ENCODE peak calls at places on chromosomes 3 and 15, in six cellular contexts. V is mucosa of descending colon, U is breast epithelium, P is tibial artery, L is astrocyte, T is cardiac muscle cell. Z is an unnamed sample.

GRCh38 chr3:111568906-111569305 is 26.2 kb downstream of the ZBED2 start:
- DNase-seq in V (no peak), U (no peak), P (no peak), L (peak; percentile 20), T (no peak), Z (no peak)

GRCh38 chr15:52204657-52205056 is 13.5 kb upstream of the GNB5 start:
- DNase-seq in V (no peak), U (no peak), P (no peak), L (no peak), T (no peak), Z (no peak)

GRCh38 chr3:160395297-160395696 is 3.7 kb downstream of the IFT80 start:
- DNase-seq in V (no peak), U (no peak), P (no peak), L (peak; percentile 87), T (no peak), Z (peak; percentile 41)

GRCh38 chr3:15399970-15400369 is 27.4 kb downstream of the METTL6 start:
- DNase-seq in V (no peak), U (no peak), P (no peak), L (no peak), T (no peak), Z (no peak)

GRCh38 chr15:83835384-83836010 is 181.6 kb downstream of the ADAMTSL3 start:
- DNase-seq in V (no peak), U (no peak), P (peak; percentile 39), L (no peak), T (no peak), Z (no peak)

GRCh38 chr3:147699175-147699838 is 290.1 kb downstream of the ZIC1 start:
- DNase-seq in V (no peak), U (no peak), P (no peak), L (peak; percentile 77), T (no peak), Z (peak; percentile 85)

GRCh38 chr15:43943511-43943910 is 116.7 kb downstream of the WDR76 start:
- DNase-seq in V (no peak), U (no peak), P (no peak), L (peak; percentile 74), T (no peak), Z (peak; percentile 31)

GRCh38 chr3:174810256-174810655 is 48.9 kb upstream of the NAALADL2 start:
- DNase-seq in V (peak; percentile 57), U (no peak), P (no peak), L (no peak), T (no peak), Z (no peak)

GRCh38 chr15:99726333-99726732 is 6.9 kb downstream of the LYSMD4 start:
- DNase-seq in V (no peak), U (no peak), P (no peak), L (no peak), T (no peak), Z (no peak)

GRCh38 chr15:32919749-32920414 is 202.1 kb downstream of the GREM1 start:
- DNase-seq in V (no peak), U (no peak), P (no peak), L (peak; percentile 93), T (no peak), Z (peak; percentile 97)

GRCh38 chr3:57158813-57159678 is 6.1 kb downstream of the IL17RD start:
- DNase-seq in V (peak; percentile 39), U (no peak), P (no peak), L (no peak), T (no peak), Z (no peak)

GRCh38 chr15:93038064-93038705 is 50.8 kb downstream of the RGMA start:
- DNase-seq in V (no peak), U (no peak), P (no peak), L (no peak), T (no peak), Z (no peak)

GRCh38 chr15:77004189-77004588 is 9.3 kb downstream of the PSTPIP1 start:
- DNase-seq in V (no peak), U (no peak), P (peak; percentile 78), L (no peak), T (no peak), Z (no peak)

GRCh38 chr15:95302206-95302605 is 1028.3 kb upstream of the NR2F2 start:
- DNase-seq in V (no peak), U (no peak), P (no peak), L (no peak), T (no peak), Z (no peak)

GRCh38 chr15:61556037-61556648 is 327.0 kb upstream of the RORA start:
- DNase-seq in V (no peak), U (no peak), P (no peak), L (peak; percentile 78), T (no peak), Z (no peak)

GRCh38 chr3:147119346-147119745 is 287.0 kb downstream of the ZIC4 start:
- DNase-seq in V (no peak), U (no peak), P (no peak), L (no peak), T (no peak), Z (peak; percentile 17)

GRCh38 chr3:118884748-118885206 is 149.9 kb downstream of the IGSF11 start:
- DNase-seq in V (peak; percentile 89), U (peak; percentile 47), P (peak; percentile 70), L (peak; percentile 14), T (peak; percentile 76), Z (peak; percentile 80)

GRCh38 chr3:45008117-45008516 is 18.0 kb upstream of the CLEC3B start:
- DNase-seq in V (no peak), U (no peak), P (no peak), L (peak; percentile 36), T (no peak), Z (peak; percentile 65)

GRCh38 chr15:73539726-73540125 is 93.5 kb downstream of the NPTN start:
- DNase-seq in V (no peak), U (no peak), P (no peak), L (no peak), T (no peak), Z (no peak)

GRCh38 chr3:41740374-41740773 is 221.5 kb downstream of the ULK4 start:
- DNase-seq in V (no peak), U (no peak), P (no peak), L (no peak), T (no peak), Z (no peak)

GRCh38 chr3:139934557-139935070 is 371 bp upstream of the CLSTN2 start:
- DNase-seq in V (peak; percentile 27), U (no peak), P (peak; percentile 46), L (peak; percentile 40), T (peak; percentile 90), Z (peak; percentile 50)

GRCh38 chr15:74611341-74611740 is 4.3 kb upstream of the CLK3 start:
- DNase-seq in V (no peak), U (no peak), P (no peak), L (no peak), T (no peak), Z (no peak)

GRCh38 chr3:55060921-55061555 is 133.2 kb upstream of the LRTM1 start:
- DNase-seq in V (no peak), U (no peak), P (no peak), L (no peak), T (no peak), Z (peak; percentile 8)

GRCh38 chr15:70853270-70853854 is 595 bp downstream of the LARP6 start:
- DNase-seq in V (no peak), U (peak; percentile 23), P (peak; percentile 40), L (peak; percentile 60), T (no peak), Z (peak; percentile 80)

GRCh38 chr15:59346951-59347350 is 25.7 kb downstream of the MYO1E start:
- DNase-seq in V (no peak), U (no peak), P (no peak), L (no peak), T (no peak), Z (no peak)

GRCh38 chr3:9168230-9168629 is 81.2 kb downstream of the SRGAP3 start:
- DNase-seq in V (peak; percentile 16), U (peak; percentile 63), P (no peak), L (no peak), T (peak; percentile 32), Z (no peak)

GRCh38 chr3:156218353-156218744 is 98.0 kb downstream of the KCNAB1 start:
- DNase-seq in V (no peak), U (no peak), P (no peak), L (peak; percentile 29), T (no peak), Z (no peak)

GRCh38 chr3:32467333-32468070 is 35.1 kb downstream of the CMTM6 start:
- DNase-seq in V (peak; percentile 83), U (peak; percentile 78), P (peak; percentile 53), L (peak; percentile 12), T (peak; percentile 79), Z (peak; percentile 83)

GRCh38 chr15:55389276-55389631 is 18.9 kb downstream of the CCPG1 start:
- DNase-seq in V (no peak), U (no peak), P (no peak), L (peak; percentile 36), T (no peak), Z (no peak)

GRCh38 chr15:58015565-58015964 is 49.9 kb downstream of the ALDH1A2 start:
- DNase-seq in V (no peak), U (no peak), P (no peak), L (peak; percentile 8), T (no peak), Z (peak; percentile 27)

GRCh38 chr3:100264242-100264641 is 3.5 kb downstream of the TBC1D23 start:
- DNase-seq in V (no peak), U (no peak), P (no peak), L (no peak), T (no peak), Z (peak; percentile 50)
- H3K4me1 ChIP-seq in V (peaks cover 28% of the 10 kb centered on the region), U (peaks cover 11% of the 10 kb centered on the region), P (no peaks in the 10 kb centered on the region), L (peaks cover 35% of the 10 kb centered on the region), T (no peaks in the 10 kb centered on the region), Z (peaks cover 75% of the 10 kb centered on the region)

DNA sequence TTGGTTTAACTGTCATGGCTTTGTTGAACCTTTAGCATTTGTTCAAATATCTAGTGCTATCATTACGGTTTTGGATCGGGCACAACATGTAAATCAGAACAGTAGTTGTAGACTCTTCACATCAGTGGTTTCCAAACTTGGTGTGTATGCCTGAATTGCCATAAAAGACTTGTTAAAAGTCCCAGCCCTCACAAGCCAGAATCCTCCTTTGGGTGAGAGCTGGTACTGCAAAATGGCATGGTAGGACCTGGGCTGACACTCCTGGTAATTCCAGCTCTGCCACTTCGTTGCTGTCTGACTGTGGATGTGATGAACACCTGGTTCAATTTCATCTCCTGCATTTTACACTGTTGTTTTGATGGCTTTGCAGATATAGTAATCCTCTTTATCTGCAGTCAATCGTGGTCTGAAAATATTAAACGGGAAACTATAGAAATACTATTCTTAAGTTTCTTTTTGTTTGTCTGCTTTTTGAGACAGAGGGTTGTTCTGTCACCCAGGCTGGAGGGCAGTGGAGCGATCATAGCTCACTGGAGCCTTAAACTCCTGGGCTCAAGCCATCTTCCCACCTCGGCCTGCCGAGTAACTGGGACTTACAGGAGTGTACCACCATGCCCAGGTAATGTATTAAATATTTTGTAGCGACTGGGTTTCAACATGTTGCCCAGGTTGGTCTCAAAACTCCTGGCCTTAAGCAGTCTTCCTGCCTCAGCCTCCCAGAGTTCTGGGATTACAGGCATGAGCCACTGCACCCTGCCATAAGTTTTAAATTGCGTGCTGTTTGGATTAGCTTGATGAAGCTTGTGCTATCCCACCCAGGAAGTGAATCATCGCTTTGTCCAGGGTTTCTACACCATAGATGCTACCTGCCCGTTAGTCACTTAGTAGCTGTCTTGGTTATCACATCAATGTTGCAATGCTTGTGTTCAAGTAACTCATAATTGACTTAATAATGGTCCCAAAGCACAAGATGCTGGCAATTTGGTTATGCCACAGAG is 61.6 kb downstream of the RAB7A start:
- DNase-seq in V (peak; percentile 41), U (no peak), P (no peak), L (peak; percentile 77), T (no peak), Z (peak; percentile 27)
- H3K4me3 ChIP-seq in V (no peak overlapping the region), U (no peak overlapping the region), P (no peak overlapping the region), L (no peak overlapping the region), T (no peak overlapping the region), Z (no peak overlapping the region)

GRCh38 chr15:89136818-89137772 is 48.8 kb downstream of the ABHD2 start:
- DNase-seq in V (no peak), U (no peak), P (no peak), L (no peak), T (no peak), Z (peak; percentile 77)
- H3K4me1 ChIP-seq in V (peaks cover 21% of the 10 kb centered on the region), U (peaks cover 7% of the 10 kb centered on the region), P (no peaks in the 10 kb centered on the region), L (peaks cover 14% of the 10 kb centered on the region), T (peaks cover 9% of the 10 kb centered on the region), Z (peaks cover 64% of the 10 kb centered on the region)

GRCh38 chr3:193030276-193030675 is 112.6 kb upstream of the MB21D2 start:
- DNase-seq in V (no peak), U (no peak), P (no peak), L (peak; percentile 26), T (no peak), Z (no peak)
- H3K4me3 ChIP-seq in V (no peak overlapping the region), U (no peak overlapping the region), P (no peak overlapping the region), L (no peak overlapping the region), T (no peak overlapping the region), Z (no peak overlapping the region)

Z was measured in adipocyte.